ENCODE peak calls at places on chromosomes 5 and 9, in nine cellular contexts. One of them, this sample, is unnamed.

GRCh38 chr5:14581891-14582796 is 552 bp downstream of the OTULINL start:
- DNase-seq in T-helper 2 cell: peak
- DNase-seq in T-helper 1 cell: peak
- DNase-seq in GM23248: peak
- DNase-seq in NCI-H1092 treated with DMSO at 0.1 percent for 48 hours: peak
- DNase-seq in NCI-H2029 treated with DMSO at 0.1 percent for 48 hours: no peak
- DNase-seq in CD8-positive, alpha-beta T cell: peak
- DNase-seq in ovary: peak
- DNase-seq in anterior cingulate cortex: no peak
- DNase-seq in this sample: peak

GRCh38 chr5:109531262-109531661 is 121.5 kb upstream of the PJA2 start:
- DNase-seq in T-helper 1 cell: no peak
- DNase-seq in NCI-H2029 treated with DMSO at 0.1 percent for 48 hours: no peak
- DNase-seq in GM23248: no peak
- DNase-seq in NCI-H1092 treated with DMSO at 0.1 percent for 48 hours: no peak
- DNase-seq in ovary: no peak
- DNase-seq in CD8-positive, alpha-beta T cell: no peak
- DNase-seq in anterior cingulate cortex: no peak
- DNase-seq in T-helper 2 cell: no peak
- DNase-seq in this sample: no peak

GRCh38 chr9:135081264-135081660 is 6.2 kb upstream of the OLFM1 start:
- DNase-seq in NCI-H2029 treated with DMSO at 0.1 percent for 48 hours: no peak
- DNase-seq in CD8-positive, alpha-beta T cell: no peak
- DNase-seq in T-helper 2 cell: no peak
- DNase-seq in ovary: peak
- DNase-seq in anterior cingulate cortex: no peak
- DNase-seq in GM23248: no peak
- DNase-seq in NCI-H1092 treated with DMSO at 0.1 percent for 48 hours: no peak
- DNase-seq in T-helper 1 cell: no peak
- DNase-seq in this sample: no peak

GRCh38 chr5:76403963-76404693 is 1.0 kb downstream of the IQGAP2 start:
- DNase-seq in anterior cingulate cortex: no peak
- DNase-seq in NCI-H2029 treated with DMSO at 0.1 percent for 48 hours: no peak
- DNase-seq in T-helper 2 cell: peak
- DNase-seq in GM23248: peak
- DNase-seq in NCI-H1092 treated with DMSO at 0.1 percent for 48 hours: no peak
- DNase-seq in T-helper 1 cell: peak
- DNase-seq in CD8-positive, alpha-beta T cell: peak
- DNase-seq in ovary: no peak
- DNase-seq in this sample: peak

GRCh38 chr5:5278201-5278814 is 138.2 kb downstream of the ADAMTS16 start:
- DNase-seq in T-helper 2 cell: no peak
- DNase-seq in NCI-H2029 treated with DMSO at 0.1 percent for 48 hours: no peak
- DNase-seq in GM23248: no peak
- DNase-seq in anterior cingulate cortex: no peak
- DNase-seq in T-helper 1 cell: no peak
- DNase-seq in CD8-positive, alpha-beta T cell: no peak
- DNase-seq in ovary: no peak
- DNase-seq in NCI-H1092 treated with DMSO at 0.1 percent for 48 hours: no peak
- DNase-seq in this sample: no peak

GRCh38 chr9:136769710-136770191 is 5.4 kb upstream of the LCN15 start:
- DNase-seq in T-helper 2 cell: no peak
- DNase-seq in NCI-H1092 treated with DMSO at 0.1 percent for 48 hours: peak
- DNase-seq in CD8-positive, alpha-beta T cell: peak
- DNase-seq in T-helper 1 cell: no peak
- DNase-seq in GM23248: peak
- DNase-seq in anterior cingulate cortex: no peak
- DNase-seq in NCI-H2029 treated with DMSO at 0.1 percent for 48 hours: no peak
- DNase-seq in ovary: no peak
- DNase-seq in this sample: peak

GRCh38 chr5:38667499-38667776 is 111.0 kb upstream of the LIFR start:
- DNase-seq in CD8-positive, alpha-beta T cell: no peak
- DNase-seq in NCI-H2029 treated with DMSO at 0.1 percent for 48 hours: no peak
- DNase-seq in GM23248: no peak
- DNase-seq in anterior cingulate cortex: no peak
- DNase-seq in T-helper 1 cell: no peak
- DNase-seq in NCI-H1092 treated with DMSO at 0.1 percent for 48 hours: no peak
- DNase-seq in T-helper 2 cell: no peak
- DNase-seq in ovary: no peak
- DNase-seq in this sample: no peak

GRCh38 chr5:180096616-180097015 is 25.1 kb upstream of the RNF130 start:
- DNase-seq in ovary: no peak
- DNase-seq in T-helper 1 cell: no peak
- DNase-seq in anterior cingulate cortex: no peak
- DNase-seq in CD8-positive, alpha-beta T cell: no peak
- DNase-seq in GM23248: no peak
- DNase-seq in NCI-H1092 treated with DMSO at 0.1 percent for 48 hours: no peak
- DNase-seq in NCI-H2029 treated with DMSO at 0.1 percent for 48 hours: no peak
- DNase-seq in T-helper 2 cell: no peak
- DNase-seq in this sample: no peak

GRCh38 chr5:88732181-88732633 is 150.8 kb downstream of the MEF2C start:
- DNase-seq in T-helper 2 cell: no peak
- DNase-seq in T-helper 1 cell: no peak
- DNase-seq in anterior cingulate cortex: peak
- DNase-seq in NCI-H1092 treated with DMSO at 0.1 percent for 48 hours: no peak
- DNase-seq in GM23248: peak
- DNase-seq in CD8-positive, alpha-beta T cell: no peak
- DNase-seq in ovary: peak
- DNase-seq in NCI-H2029 treated with DMSO at 0.1 percent for 48 hours: no peak
- DNase-seq in this sample: no peak

GRCh38 chr5:143657814-143658395 is 154.1 kb upstream of the HMHB1 start:
- DNase-seq in CD8-positive, alpha-beta T cell: no peak
- DNase-seq in T-helper 2 cell: no peak
- DNase-seq in T-helper 1 cell: no peak
- DNase-seq in ovary: no peak
- DNase-seq in GM23248: no peak
- DNase-seq in NCI-H2029 treated with DMSO at 0.1 percent for 48 hours: peak
- DNase-seq in NCI-H1092 treated with DMSO at 0.1 percent for 48 hours: peak
- DNase-seq in anterior cingulate cortex: no peak
- DNase-seq in this sample: no peak

GRCh38 chr9:110047955-110048472 is 159.9 kb downstream of the C9orf152 start:
- DNase-seq in GM23248: no peak
- DNase-seq in NCI-H1092 treated with DMSO at 0.1 percent for 48 hours: peak
- DNase-seq in ovary: peak
- DNase-seq in T-helper 1 cell: no peak
- DNase-seq in NCI-H2029 treated with DMSO at 0.1 percent for 48 hours: no peak
- DNase-seq in T-helper 2 cell: no peak
- DNase-seq in anterior cingulate cortex: no peak
- DNase-seq in CD8-positive, alpha-beta T cell: no peak
- DNase-seq in this sample: peak

GRCh38 chr5:64506567-64507321 is 929 bp downstream of the RGS7BP start:
- DNase-seq in NCI-H2029 treated with DMSO at 0.1 percent for 48 hours: no peak
- DNase-seq in CD8-positive, alpha-beta T cell: no peak
- DNase-seq in T-helper 2 cell: no peak
- DNase-seq in ovary: no peak
- DNase-seq in T-helper 1 cell: no peak
- DNase-seq in NCI-H1092 treated with DMSO at 0.1 percent for 48 hours: no peak
- DNase-seq in anterior cingulate cortex: peak
- DNase-seq in GM23248: no peak
- DNase-seq in this sample: no peak

GRCh38 chr5:133128066-133128465 is 76.3 kb downstream of the HSPA4 start:
- DNase-seq in T-helper 1 cell: no peak
- DNase-seq in CD8-positive, alpha-beta T cell: no peak
- DNase-seq in anterior cingulate cortex: no peak
- DNase-seq in NCI-H2029 treated with DMSO at 0.1 percent for 48 hours: no peak
- DNase-seq in ovary: no peak
- DNase-seq in NCI-H1092 treated with DMSO at 0.1 percent for 48 hours: no peak
- DNase-seq in GM23248: no peak
- DNase-seq in T-helper 2 cell: no peak
- DNase-seq in this sample: no peak

GRCh38 chr5:150485770-150486401 is 22.0 kb upstream of the NDST1 start:
- DNase-seq in NCI-H2029 treated with DMSO at 0.1 percent for 48 hours: no peak
- DNase-seq in CD8-positive, alpha-beta T cell: no peak
- DNase-seq in GM23248: peak
- DNase-seq in NCI-H1092 treated with DMSO at 0.1 percent for 48 hours: peak
- DNase-seq in T-helper 2 cell: no peak
- DNase-seq in ovary: peak
- DNase-seq in T-helper 1 cell: no peak
- DNase-seq in anterior cingulate cortex: peak
- DNase-seq in this sample: peak

GRCh38 chr9:21060919-21061561 is 16.7 kb downstream of the IFNB1 start:
- DNase-seq in anterior cingulate cortex: no peak
- DNase-seq in ovary: no peak
- DNase-seq in T-helper 1 cell: no peak
- DNase-seq in CD8-positive, alpha-beta T cell: no peak
- DNase-seq in NCI-H2029 treated with DMSO at 0.1 percent for 48 hours: no peak
- DNase-seq in GM23248: peak
- DNase-seq in NCI-H1092 treated with DMSO at 0.1 percent for 48 hours: no peak
- DNase-seq in T-helper 2 cell: no peak
- DNase-seq in this sample: no peak

GRCh38 chr5:115309751-115310370 is 13.4 kb upstream of the CCDC112 start:
- DNase-seq in anterior cingulate cortex: no peak
- DNase-seq in T-helper 2 cell: no peak
- DNase-seq in ovary: no peak
- DNase-seq in GM23248: peak
- DNase-seq in NCI-H2029 treated with DMSO at 0.1 percent for 48 hours: no peak
- DNase-seq in NCI-H1092 treated with DMSO at 0.1 percent for 48 hours: peak
- DNase-seq in T-helper 1 cell: no peak
- DNase-seq in CD8-positive, alpha-beta T cell: no peak
- DNase-seq in this sample: no peak

GRCh38 chr5:28165116-28165515 is 1126.7 kb upstream of the CDH9 start:
- DNase-seq in NCI-H2029 treated with DMSO at 0.1 percent for 48 hours: no peak
- DNase-seq in NCI-H1092 treated with DMSO at 0.1 percent for 48 hours: no peak
- DNase-seq in CD8-positive, alpha-beta T cell: no peak
- DNase-seq in ovary: no peak
- DNase-seq in T-helper 2 cell: no peak
- DNase-seq in GM23248: no peak
- DNase-seq in T-helper 1 cell: no peak
- DNase-seq in anterior cingulate cortex: no peak
- DNase-seq in this sample: no peak

GRCh38 chr5:136192526-136193395 is at the start of gene SMIM32:
- DNase-seq in NCI-H2029 treated with DMSO at 0.1 percent for 48 hours: no peak
- DNase-seq in T-helper 1 cell: no peak
- DNase-seq in CD8-positive, alpha-beta T cell: no peak
- DNase-seq in NCI-H1092 treated with DMSO at 0.1 percent for 48 hours: peak
- DNase-seq in GM23248: peak
- DNase-seq in T-helper 2 cell: no peak
- DNase-seq in ovary: no peak
- DNase-seq in anterior cingulate cortex: no peak
- DNase-seq in this sample: no peak

GRCh38 chr9:103713631-103714030 is 380.5 kb upstream of the SMC2 start:
- DNase-seq in CD8-positive, alpha-beta T cell: no peak
- DNase-seq in anterior cingulate cortex: no peak
- DNase-seq in T-helper 1 cell: no peak
- DNase-seq in NCI-H2029 treated with DMSO at 0.1 percent for 48 hours: no peak
- DNase-seq in NCI-H1092 treated with DMSO at 0.1 percent for 48 hours: no peak
- DNase-seq in ovary: no peak
- DNase-seq in GM23248: no peak
- DNase-seq in T-helper 2 cell: no peak
- DNase-seq in this sample: no peak